ENCODE peak calls at places on chromosomes 2 and 18, in eight cellular contexts. T, Z, W, V, E, D, N and G are unnamed samples.

GRCh38 chr2:220394433-220394832 is 767.0 kb downstream of the SLC4A3 start:
- DNase-seq in T (peak), Z (peak), W (peak), V (peak), E (no peak), D (no peak), N (no peak), G (no peak)

GRCh38 chr2:74894261-74895030 is 60.5 kb downstream of the HK2 start:
- DNase-seq in T (peak), Z (no peak), W (peak), V (peak), E (no peak), D (no peak), N (no peak), G (no peak)

GRCh38 chr2:132776271-132776670 is 106.3 kb upstream of the LYPD1 start:
- DNase-seq in T (no peak), Z (no peak), W (no peak), V (no peak), E (no peak), D (no peak), N (no peak), G (no peak)

GRCh38 chr2:3224681-3225080 is 152.9 kb downstream of the EIPR1 start:
- DNase-seq in T (no peak), Z (no peak), W (no peak), V (no peak), E (no peak), D (no peak), N (no peak), G (no peak)

GRCh38 chr18:34866739-34867138 is 156.6 kb downstream of the DTNA start:
- DNase-seq in T (peak), Z (no peak), W (peak), V (peak), E (no peak), D (no peak), N (no peak), G (no peak)

GRCh38 chr2:171811229-171811628 is 82.8 kb downstream of the SLC25A12 start:
- DNase-seq in T (peak), Z (no peak), W (peak), V (peak), E (peak), D (no peak), N (no peak), G (peak)

GRCh38 chr2:168736636-168737424 is 65.6 kb upstream of the NOSTRIN start:
- DNase-seq in T (no peak), Z (no peak), W (no peak), V (no peak), E (no peak), D (no peak), N (no peak), G (no peak)

GRCh38 chr2:70145851-70146739 is 44.7 kb downstream of the C2orf42 start:
- DNase-seq in T (no peak), Z (no peak), W (no peak), V (no peak), E (no peak), D (no peak), N (no peak), G (peak)

GRCh38 chr2:103268841-103269498 is 507.1 kb downstream of the TMEM182 start:
- DNase-seq in T (no peak), Z (no peak), W (no peak), V (no peak), E (no peak), D (no peak), N (no peak), G (no peak)

GRCh38 chr18:24553886-24554285 is 93.4 kb downstream of the HRH4 start:
- DNase-seq in T (no peak), Z (no peak), W (no peak), V (no peak), E (no peak), D (no peak), N (no peak), G (no peak)

GRCh38 chr18:5967007-5967406 is 71.7 kb upstream of the TMEM200C start:
- DNase-seq in T (no peak), Z (no peak), W (no peak), V (no peak), E (no peak), D (no peak), N (no peak), G (no peak)

GRCh38 chr2:1833046-1833445 is 88.7 kb upstream of the PXDN start:
- DNase-seq in T (no peak), Z (no peak), W (no peak), V (no peak), E (no peak), D (no peak), N (no peak), G (no peak)

GRCh38 chr18:48929951-48930713 is 20.6 kb downstream of the SMAD7 start:
- DNase-seq in T (peak), Z (no peak), W (peak), V (peak), E (no peak), D (peak), N (no peak), G (no peak)

GRCh38 chr2:214193943-214194342 is 216.9 kb upstream of the VWC2L start:
- DNase-seq in T (no peak), Z (no peak), W (peak), V (peak), E (peak), D (no peak), N (no peak), G (no peak)

GRCh38 chr2:17199741-17200140 is 318.5 kb downstream of the RAD51AP2 start:
- DNase-seq in T (no peak), Z (no peak), W (no peak), V (no peak), E (no peak), D (no peak), N (no peak), G (no peak)

GRCh38 chr18:24987271-24987932 is 364.6 kb downstream of the ZNF521 start:
- DNase-seq in T (peak), Z (peak), W (peak), V (peak), E (no peak), D (peak), N (no peak), G (no peak)

GRCh38 chr18:6994719-6995430 is 122.7 kb downstream of the LAMA1 start:
- DNase-seq in T (no peak), Z (no peak), W (peak), V (no peak), E (no peak), D (no peak), N (no peak), G (no peak)

GRCh38 chr18:55110436-55110835 is 151.2 kb upstream of the CCDC68 start:
- DNase-seq in T (peak), Z (peak), W (no peak), V (no peak), E (no peak), D (no peak), N (no peak), G (no peak)

GRCh38 chr2:8086342-8086741 is 595.5 kb upstream of the ID2 start:
- DNase-seq in T (no peak), Z (no peak), W (peak), V (peak), E (no peak), D (no peak), N (no peak), G (no peak)

GRCh38 chr2:203195331-203195730 is 43.5 kb upstream of the CYP20A1 start:
- DNase-seq in T (no peak), Z (no peak), W (peak), V (no peak), E (peak), D (no peak), N (no peak), G (no peak)
- TF ChIP-seq CTCF in T (no peak), Z (no peak), W (no peak), V (no peak), E (no peak), D (no peak), N (no peak), G (no peak)

GRCh38 chr2:188770296-188770695 is 203.9 kb upstream of the COL3A1 start:
- DNase-seq in T (no peak), Z (no peak), W (no peak), V (no peak), E (no peak), D (no peak), N (no peak), G (no peak)

GRCh38 chr2:188766086-188766856 is 207.9 kb upstream of the COL3A1 start:
- DNase-seq in T (peak), Z (no peak), W (peak), V (no peak), E (no peak), D (no peak), N (no peak), G (no peak)

DNA sequence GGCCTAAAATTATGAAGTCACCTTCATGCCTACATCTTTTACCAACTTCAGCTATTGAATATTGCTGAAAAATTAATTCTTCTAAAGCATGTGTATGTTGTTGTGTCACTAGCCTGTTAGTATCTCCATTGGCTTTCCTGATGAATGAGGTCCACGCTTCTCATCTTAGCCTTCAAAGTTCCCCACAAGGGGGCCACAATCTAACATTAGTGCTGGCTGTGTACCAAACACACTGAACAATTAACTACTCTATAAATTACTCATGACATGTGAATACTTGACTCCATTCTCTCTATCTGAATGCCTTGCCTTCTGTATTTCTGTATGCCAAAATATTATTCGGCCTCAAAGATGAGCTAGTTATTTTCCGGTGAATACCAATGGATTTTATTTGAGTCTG is 208.7 kb upstream of the COL3A1 start:
- DNase-seq in T (peak), Z (no peak), W (peak), V (peak), E (no peak), D (peak), N (no peak), G (no peak)
- TF ChIP-seq CTCF in T (peak), Z (peak), W (peak), V (peak), E (peak), D (peak), N (peak), G (no peak)

DNA sequence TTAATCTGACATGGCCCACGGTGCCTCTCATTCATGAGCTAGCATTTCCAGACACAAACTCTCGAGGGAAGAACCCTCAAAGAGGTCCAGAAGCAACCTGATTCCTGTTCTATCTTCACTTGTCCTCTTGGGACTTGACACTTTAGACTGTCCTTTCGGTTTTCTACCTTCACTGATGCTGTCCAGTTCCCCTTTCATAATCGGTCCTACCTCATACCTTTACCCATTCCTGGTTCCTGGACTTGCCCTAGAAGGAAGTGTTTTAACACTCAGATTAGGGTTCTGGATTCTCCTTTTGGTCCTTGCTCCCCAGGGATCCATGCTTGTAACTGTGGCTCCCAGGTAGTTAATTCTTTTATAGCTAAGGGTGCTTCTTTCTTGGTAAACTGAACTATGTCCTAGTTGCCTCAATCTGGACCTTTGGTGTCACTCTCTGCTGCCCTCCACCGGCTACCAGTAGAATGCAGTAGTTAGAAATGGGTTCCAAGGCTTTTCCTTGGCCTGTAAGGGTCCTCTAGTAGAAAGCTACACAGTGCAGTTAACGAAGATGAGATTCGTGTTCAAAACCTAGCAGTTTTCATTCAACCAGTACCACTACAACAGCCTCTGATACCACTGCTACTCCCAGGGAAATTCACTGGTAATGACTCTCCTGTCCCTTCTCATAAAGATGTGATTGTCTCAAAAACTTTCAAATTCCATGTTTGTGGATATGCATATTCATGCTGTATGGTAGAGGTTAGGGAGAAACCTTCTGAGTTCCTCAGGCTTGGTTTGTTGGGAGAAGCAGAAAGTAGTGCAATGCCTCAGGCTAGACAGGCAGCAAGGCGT is 178.1 kb upstream of the CYP26B1 start:
- DNase-seq in T (peak), Z (no peak), W (peak), V (peak), E (no peak), D (peak), N (no peak), G (peak)
- TF ChIP-seq CTCF in T (peak), Z (peak), W (peak), V (peak), E (peak), D (peak), N (no peak), G (peak)

DNA sequence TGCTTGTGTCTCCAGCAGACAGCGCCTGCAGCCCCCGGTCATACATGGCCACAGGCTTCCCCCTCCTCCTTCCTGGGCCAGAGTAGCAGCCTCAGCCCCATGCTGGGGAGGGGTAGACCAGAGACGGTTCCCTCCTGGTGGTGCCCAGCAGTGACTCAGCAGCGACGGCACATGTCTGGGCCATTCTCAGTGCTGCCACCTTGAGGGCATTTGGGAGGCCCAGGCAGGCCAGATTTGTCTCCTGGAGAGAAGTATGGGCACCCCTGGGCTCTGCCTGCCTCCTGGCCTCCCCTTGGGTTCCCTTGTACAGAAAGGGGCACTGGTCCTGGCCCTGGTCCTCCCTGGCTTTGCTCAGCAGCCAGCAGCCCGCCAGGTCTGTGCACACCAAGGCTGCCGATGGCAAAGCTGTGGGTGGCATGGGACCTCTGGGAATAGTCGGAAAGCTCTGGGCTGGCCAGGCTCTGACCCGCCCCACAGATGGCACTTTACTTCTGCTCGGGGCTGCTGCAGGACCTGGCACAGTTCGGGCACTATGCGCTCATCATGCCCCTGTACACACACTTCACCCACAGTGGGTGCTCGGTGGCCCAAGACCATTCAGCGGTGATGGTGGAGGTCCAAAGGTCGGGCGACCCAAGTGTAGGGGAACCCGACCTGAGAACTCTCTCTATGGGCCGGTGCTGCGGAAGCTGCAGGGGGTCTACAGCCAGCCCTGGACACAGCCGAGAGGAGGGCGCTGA is 11.4 kb upstream of the ALPI start:
- DNase-seq in T (peak), Z (no peak), W (peak), V (peak), E (peak), D (peak), N (no peak), G (peak)
- TF ChIP-seq CTCF in T (peak), Z (peak), W (peak), V (peak), E (peak), D (peak), N (peak), G (peak)

DNA sequence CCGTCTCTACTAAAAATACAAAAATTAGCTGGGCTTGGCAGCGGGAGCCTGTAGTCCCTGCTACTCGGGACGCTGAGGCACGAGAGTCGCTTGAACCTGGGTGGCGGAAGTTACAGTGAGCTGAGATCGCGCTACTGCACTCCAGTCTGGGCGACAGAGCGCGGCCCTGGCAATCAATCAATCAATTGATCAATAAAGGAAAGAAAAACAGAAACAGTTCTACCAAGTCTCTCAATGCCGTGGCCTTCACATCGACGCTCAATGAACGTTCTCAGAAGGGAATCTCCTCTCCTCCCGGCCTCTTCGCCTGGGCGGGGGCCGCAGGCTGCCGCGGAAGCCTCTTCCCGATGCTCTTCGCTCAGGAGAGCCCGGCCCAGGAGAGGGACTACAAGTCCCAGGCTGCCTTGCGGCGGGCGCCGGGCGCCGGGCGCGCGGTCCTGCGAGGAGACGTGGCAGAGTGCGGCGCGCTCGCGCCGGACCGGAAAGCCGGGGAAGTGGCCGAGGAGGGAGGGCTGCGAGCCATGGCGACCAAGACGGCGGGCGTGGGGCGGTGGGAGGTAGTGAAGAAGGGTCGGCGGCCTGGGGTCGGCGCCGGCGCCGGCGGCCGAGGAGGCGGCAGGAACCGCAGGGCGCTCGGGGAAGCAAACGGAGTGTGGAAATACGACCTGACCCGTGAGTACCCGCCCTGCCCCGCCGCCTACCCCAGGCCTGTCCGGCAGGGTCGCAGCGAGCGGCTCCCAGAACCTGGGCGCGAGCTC is at the start of gene TMEM214:
- DNase-seq in T (peak), Z (peak), W (peak), V (peak), E (peak), D (peak), N (peak), G (peak)
- TF ChIP-seq CTCF in T (no peak), Z (no peak), W (no peak), V (no peak), E (no peak), D (peak), N (no peak), G (no peak)

GRCh38 chr2:64857581-64858471 is 131.4 kb upstream of the SLC1A4 start:
- DNase-seq in T (peak), Z (peak), W (peak), V (peak), E (no peak), D (peak), N (peak), G (no peak)

GRCh38 chr2:64860936-64861335 is 128.3 kb upstream of the SLC1A4 start:
- DNase-seq in T (no peak), Z (no peak), W (no peak), V (no peak), E (no peak), D (no peak), N (no peak), G (peak)

GRCh38 chr2:64860321-64860751 is 128.9 kb upstream of the SLC1A4 start:
- DNase-seq in T (no peak), Z (peak), W (no peak), V (no peak), E (no peak), D (no peak), N (no peak), G (peak)

GRCh38 chr2:64858541-64859031 is 130.6 kb upstream of the SLC1A4 start:
- DNase-seq in T (no peak), Z (no peak), W (no peak), V (no peak), E (no peak), D (no peak), N (no peak), G (no peak)

DNA sequence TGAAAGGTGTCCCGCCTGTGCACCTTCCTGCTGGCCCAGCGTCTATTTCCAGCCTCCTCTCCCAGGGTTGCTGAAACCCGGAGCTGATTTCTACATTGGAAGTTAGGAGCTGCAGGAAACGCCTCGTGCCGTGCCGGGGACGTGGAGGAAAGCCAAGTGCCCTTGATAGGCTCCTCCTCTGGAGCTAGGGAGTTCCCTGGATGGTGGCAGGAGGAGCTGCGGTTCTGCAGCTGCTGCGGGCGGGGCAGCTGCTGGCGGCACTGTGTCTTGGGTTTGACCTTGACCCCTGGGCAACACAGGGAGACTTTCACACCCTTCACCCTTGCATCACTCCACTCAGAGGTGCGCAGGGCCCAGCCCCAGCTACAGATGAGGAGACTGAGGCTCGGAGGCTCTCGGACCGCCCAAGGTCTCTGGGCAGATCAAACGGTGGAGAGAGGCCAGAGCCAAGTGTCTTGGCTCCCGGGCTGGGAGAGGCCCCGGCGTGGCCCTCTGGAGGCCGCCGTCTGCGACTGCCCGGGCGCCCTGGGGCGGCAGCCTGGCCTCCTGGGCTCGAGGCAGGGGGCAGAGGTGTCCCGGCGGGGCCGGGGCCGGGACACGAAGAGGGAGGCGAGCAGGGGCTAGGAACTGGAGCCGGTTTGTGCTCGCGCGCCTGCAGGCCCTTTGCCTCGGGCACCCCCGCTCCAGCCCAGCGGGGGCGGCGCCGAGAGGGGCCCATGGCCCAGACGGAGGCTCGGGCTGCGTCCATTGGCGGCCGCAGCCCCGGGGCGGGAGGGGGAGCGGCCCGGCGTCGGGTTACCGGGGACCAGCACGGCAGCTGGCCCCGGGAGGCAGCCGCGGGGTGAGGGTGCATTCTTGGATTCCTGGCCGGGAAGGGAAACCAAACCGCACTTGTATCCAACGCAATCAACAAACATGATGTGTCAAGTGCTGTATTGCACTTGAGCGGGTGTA is 129.7 kb upstream of the SLC1A4 start:
- DNase-seq in T (peak), Z (peak), W (peak), V (peak), E (peak), D (peak), N (peak), G (peak)
- TF ChIP-seq CTCF in T (no peak), Z (no peak), W (no peak), V (peak), E (no peak), D (no peak), N (no peak), G (no peak)

GRCh38 chr2:42810971-42811865 is 18.8 kb upstream of the HAAO start:
- DNase-seq in T (peak), Z (peak), W (peak), V (peak), E (no peak), D (peak), N (peak), G (peak)

GRCh38 chr2:42810126-42810970 is 18.0 kb upstream of the HAAO start:
- DNase-seq in T (peak), Z (peak), W (peak), V (peak), E (peak), D (peak), N (peak), G (peak)

GRCh38 chr2:42809131-42809875 is 16.9 kb upstream of the HAAO start:
- DNase-seq in T (no peak), Z (no peak), W (peak), V (no peak), E (no peak), D (no peak), N (no peak), G (no peak)

GRCh38 chr2:42808301-42808700 is 15.9 kb upstream of the HAAO start:
- DNase-seq in T (no peak), Z (no peak), W (no peak), V (no peak), E (no peak), D (no peak), N (no peak), G (no peak)

GRCh38 chr2:42809876-42810125 is 17.4 kb upstream of the HAAO start:
- DNase-seq in T (peak), Z (peak), W (no peak), V (peak), E (no peak), D (peak), N (peak), G (no peak)
- TF ChIP-seq CTCF in T (no peak), Z (peak), W (no peak), V (peak), E (no peak), D (no peak), N (peak), G (peak)